ENCODE peak calls at places on chromosomes 6 and 20, in ten cellular contexts. T is GM23338, P is right atrium auricular region, I is bronchial epithelial cell, D is psoas muscle, R is lung, Q is BJ, E is ovary, O is right lobe of liver, C is PC-3. G is an unnamed sample.

GRCh38 chr20:638579-638978 is 14.4 kb downstream of the SRXN1 start:
- DNase-seq in O (no peak), R (no peak), Q (no peak), P (no peak), T (no peak), D (no peak), C (no peak), E (no peak), I (no peak), G (no peak)

GRCh38 chr20:9500121-9500911 is 14.1 kb upstream of the LAMP5 start:
- DNase-seq in O (no peak), E (no peak), P (no peak), D (no peak), C (no peak), T (no peak), R (no peak), Q (no peak), I (no peak), G (no peak)

GRCh38 chr20:49545572-49545971 is 22.4 kb downstream of the PTGIS start:
- DNase-seq in P (peak), E (no peak), T (peak), D (no peak), I (no peak), C (peak), Q (no peak), R (no peak), O (no peak), G (no peak)

GRCh38 chr6:40543133-40543532 is 44.0 kb downstream of the LRFN2 start:
- DNase-seq in Q (no peak), C (no peak), D (no peak), P (no peak), T (no peak), E (no peak), R (no peak), I (peak), O (no peak), G (no peak)

GRCh38 chr6:105202486-105202885 is 22.7 kb upstream of the POPDC3 start:
- DNase-seq in Q (no peak), T (no peak), I (no peak), C (no peak), E (no peak), D (no peak), R (no peak), O (no peak), P (no peak), G (no peak)

GRCh38 chr20:19735446-19735845 is 22.6 kb upstream of the RIN2 start:
- DNase-seq in P (peak), D (peak), Q (no peak), R (peak), C (peak), I (peak), T (no peak), E (peak), O (peak), G (peak)

GRCh38 chr6:157556671-157557430 is 175.9 kb downstream of the ZDHHC14 start:
- DNase-seq in I (no peak), Q (no peak), T (no peak), P (no peak), E (no peak), C (no peak), D (no peak), R (no peak), O (peak), G (no peak)

GRCh38 chr6:74128536-74128935 is 432.5 kb downstream of the CD109 start:
- DNase-seq in C (no peak), T (no peak), R (no peak), Q (no peak), P (no peak), D (no peak), E (no peak), O (no peak), I (peak), G (no peak)

GRCh38 chr6:2476376-2476775 is 231.0 kb upstream of the GMDS start:
- DNase-seq in D (no peak), R (no peak), O (no peak), P (no peak), E (no peak), C (peak), Q (no peak), I (peak), T (no peak), G (no peak)

GRCh38 chr20:23145281-23145700 is 59.2 kb upstream of the CD93 start:
- DNase-seq in T (no peak), P (no peak), I (peak), R (no peak), O (no peak), C (peak), D (peak), E (no peak), Q (no peak), G (no peak)

GRCh38 chr20:17327185-17327780 is 100.4 kb downstream of the PCSK2 start:
- DNase-seq in I (no peak), P (no peak), T (peak), C (no peak), E (no peak), R (no peak), D (no peak), Q (no peak), O (no peak), G (no peak)

GRCh38 chr20:36284751-36285150 is 21.4 kb upstream of the DLGAP4 start:
- DNase-seq in C (no peak), I (no peak), R (no peak), T (no peak), Q (no peak), E (no peak), O (no peak), D (no peak), P (no peak), G (no peak)

GRCh38 chr20:4929686-4930397 is 71.5 kb downstream of the SLC23A2 start:
- DNase-seq in I (peak), D (no peak), E (no peak), P (no peak), Q (no peak), T (no peak), R (no peak), O (no peak), C (no peak), G (no peak)

GRCh38 chr6:111714403-111715270 is 109.0 kb upstream of the TRAF3IP2 start:
- DNase-seq in I (no peak), R (no peak), T (no peak), E (no peak), P (peak), Q (no peak), C (no peak), D (no peak), O (no peak), G (no peak)

GRCh38 chr6:14824060-14824834 is 421.6 kb upstream of the JARID2 start:
- DNase-seq in Q (no peak), O (no peak), D (no peak), T (no peak), R (no peak), I (no peak), P (no peak), E (no peak), C (no peak), G (no peak)

GRCh38 chr20:10328897-10329255 is 105.1 kb downstream of the MKKS start:
- DNase-seq in O (no peak), E (no peak), I (no peak), C (no peak), Q (no peak), T (no peak), R (no peak), P (no peak), D (no peak), G (no peak)

GRCh38 chr20:38108438-38109024 is 56.5 kb downstream of the TGM2 start:
- DNase-seq in I (no peak), E (no peak), D (peak), T (no peak), C (no peak), R (no peak), Q (peak), P (peak), O (no peak), G (no peak)

GRCh38 chr20:63653041-63653973 is at the start of gene STMN3:
- DNase-seq in Q (peak), O (peak), R (peak), E (peak), I (peak), C (peak), P (peak), D (peak), T (peak), G (peak)
- TF ChIP-seq CTCF in Q (no peak), O (no peak), R (no peak), E (no peak), I (no peak), C (no peak), P (no peak), D (no peak), T (no peak), G (no peak)

GRCh38 chr6:107066697-107067659 is 39.0 kb downstream of the MTRES1 start:
- DNase-seq in E (no peak), I (no peak), O (no peak), Q (no peak), D (no peak), T (no peak), C (no peak), R (no peak), P (no peak), G (no peak)

GRCh38 chr6:107060704-107061103 is 32.7 kb downstream of the MTRES1 start:
- DNase-seq in D (no peak), I (no peak), R (no peak), Q (no peak), O (no peak), T (no peak), E (no peak), C (no peak), P (no peak), G (no peak)

GRCh38 chr6:107062691-107063090 is 34.7 kb downstream of the MTRES1 start:
- DNase-seq in T (no peak), C (no peak), R (no peak), O (no peak), D (no peak), Q (no peak), I (no peak), E (no peak), P (no peak), G (no peak)

GRCh38 chr6:107061125-107062020 is 33.4 kb downstream of the MTRES1 start:
- DNase-seq in T (peak), D (no peak), R (no peak), P (no peak), E (no peak), C (no peak), I (peak), O (no peak), Q (no peak), G (no peak)

DNA sequence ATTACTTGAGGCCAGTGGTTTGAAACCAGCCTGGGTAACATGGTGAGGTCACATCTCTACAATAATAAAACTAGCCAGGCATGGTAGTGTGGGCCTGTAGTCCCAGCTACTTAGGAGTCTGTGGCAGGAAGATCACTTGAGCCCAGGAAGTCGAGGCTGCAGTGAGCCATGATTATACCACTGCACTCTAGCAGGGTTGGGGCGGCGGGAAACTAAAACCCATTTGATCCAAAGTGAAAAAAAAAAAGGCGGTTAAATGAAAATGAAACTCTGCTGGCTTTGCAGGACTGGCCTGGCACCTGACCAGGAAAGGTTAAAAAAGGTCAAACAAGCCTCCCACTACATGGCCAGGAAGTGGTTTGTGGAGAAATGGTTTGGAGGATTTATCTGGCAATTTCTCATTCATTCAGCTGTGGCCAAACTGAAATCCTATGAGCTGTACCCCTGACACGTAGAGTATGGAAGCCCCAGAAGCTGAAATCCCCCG is 36.6 kb downstream of the MTRES1 start:
- DNase-seq in R (peak), C (peak), Q (no peak), D (no peak), O (peak), P (no peak), E (peak), I (no peak), T (no peak), G (no peak)
- H3K4me3 ChIP-seq in R (no peak), C (no peak), Q (no peak), D (no peak), O (no peak), P (no peak), E (no peak), I (no peak), T (no peak), G (no peak)

GRCh38 chr6:51717477-51717876 is 369.9 kb downstream of the PKHD1 start:
- DNase-seq in O (no peak), T (no peak), P (no peak), I (peak), E (no peak), R (no peak), Q (no peak), C (peak), D (no peak), G (no peak)

GRCh38 chr6:51718533-51718932 is 368.9 kb downstream of the PKHD1 start:
- DNase-seq in E (no peak), I (no peak), O (no peak), D (no peak), T (no peak), P (no peak), C (no peak), Q (no peak), R (no peak), G (no peak)

GRCh38 chr6:51720327-51720726 is 367.1 kb downstream of the PKHD1 start:
- DNase-seq in P (no peak), E (no peak), R (no peak), T (no peak), I (no peak), Q (no peak), C (no peak), D (no peak), O (no peak), G (no peak)

GRCh38 chr6:51725155-51725554 is 362.3 kb downstream of the PKHD1 start:
- DNase-seq in D (no peak), E (no peak), R (no peak), P (no peak), T (no peak), O (no peak), Q (no peak), C (no peak), I (no peak), G (no peak)

DNA sequence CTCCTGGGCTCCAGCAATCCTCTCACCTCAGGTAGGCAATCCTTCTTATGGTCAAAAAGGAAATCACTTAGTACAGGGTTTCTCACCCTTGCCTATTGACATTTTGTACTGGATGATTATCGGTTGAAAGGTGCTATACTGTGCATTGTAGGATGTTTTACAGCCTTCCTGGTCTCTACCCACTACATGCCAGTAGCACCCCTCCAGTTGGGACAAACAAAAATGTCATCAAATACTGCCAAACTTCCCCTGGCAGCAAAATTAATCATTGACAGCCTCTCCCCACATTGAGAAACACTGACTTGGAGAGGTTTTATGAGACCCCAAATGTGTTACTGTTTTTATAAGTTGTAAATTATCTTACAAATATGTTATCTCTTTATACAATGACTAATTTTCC is 368.1 kb downstream of the PKHD1 start:
- DNase-seq in P (no peak), T (no peak), C (no peak), I (no peak), D (no peak), O (no peak), R (no peak), E (no peak), Q (no peak), G (no peak)
- TF ChIP-seq CTCF in P (no peak), T (no peak), C (no peak), I (no peak), D (no peak), O (no peak), R (no peak), E (no peak), Q (no peak), G (no peak)

GRCh38 chr20:25194333-25194972 is 1.1 kb upstream of the ENTPD6 start:
- DNase-seq in T (no peak), E (no peak), P (no peak), O (peak), Q (no peak), D (no peak), R (no peak), I (no peak), C (no peak), G (no peak)

GRCh38 chr20:25195962-25196700 is 619 bp downstream of the ENTPD6 start:
- DNase-seq in O (peak), E (no peak), Q (no peak), D (no peak), P (no peak), I (peak), C (peak), R (no peak), T (peak), G (peak)

GRCh38 chr20:25196701-25197120 is 1.2 kb downstream of the ENTPD6 start:
- DNase-seq in P (no peak), O (no peak), Q (no peak), E (no peak), T (peak), R (no peak), I (no peak), D (no peak), C (no peak), G (no peak)

GRCh38 chr20:25197173-25197869 is 1.8 kb downstream of the ENTPD6 start:
- DNase-seq in P (no peak), E (no peak), T (peak), Q (no peak), O (no peak), C (peak), R (no peak), D (no peak), I (no peak), G (no peak)

DNA sequence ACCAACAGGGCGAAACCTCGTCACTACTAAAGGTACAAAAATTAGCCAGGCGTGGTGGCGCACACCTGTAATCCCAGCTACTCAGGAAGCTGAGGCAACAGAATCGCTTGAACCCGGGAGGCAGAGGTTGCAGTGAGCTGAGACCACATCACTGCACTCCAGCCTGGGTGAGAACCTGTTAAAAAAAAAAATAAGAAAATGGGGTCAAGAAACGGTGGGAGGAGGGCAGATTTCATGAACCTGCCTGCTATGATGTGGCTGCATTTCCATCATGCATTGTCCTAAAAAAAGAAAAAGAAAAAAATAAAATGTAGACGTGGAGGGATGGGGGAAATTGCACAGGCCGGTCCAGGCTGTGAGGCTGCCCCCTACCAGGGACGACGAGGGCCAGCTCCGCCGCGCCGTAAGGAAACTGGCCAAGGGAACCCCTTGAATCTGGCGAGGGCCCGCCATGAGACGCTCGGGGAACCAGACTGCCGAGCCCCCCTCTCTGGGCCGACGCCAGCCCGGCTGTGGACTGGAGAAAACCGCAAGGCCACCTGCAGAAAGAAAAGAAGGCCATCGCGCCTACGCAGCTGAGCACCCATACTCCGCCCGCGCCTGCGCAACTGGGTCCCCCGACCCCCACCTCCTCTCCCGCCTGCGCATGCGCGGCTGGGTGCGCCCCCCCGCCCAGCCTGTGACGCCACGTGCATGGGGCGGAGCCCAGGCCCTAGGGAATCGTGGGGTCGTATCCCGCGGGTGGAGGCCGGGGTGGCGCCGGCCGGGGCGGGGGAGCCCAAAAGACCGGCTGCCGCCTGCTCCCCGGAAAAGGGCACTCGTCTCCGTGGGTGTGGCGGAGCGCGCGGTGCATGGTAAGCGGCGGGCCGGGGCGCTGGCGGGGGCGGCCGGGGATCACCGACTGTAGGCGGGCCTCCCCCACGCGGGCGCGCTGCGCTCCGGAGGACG is at the start of gene ENTPD6:
- DNase-seq in O (peak), R (peak), I (peak), P (peak), D (peak), T (peak), E (peak), Q (peak), C (peak), G (peak)
- H3K4me3 ChIP-seq in O (peak), R (peak), I (peak), P (peak), D (peak), T (peak), E (peak), Q (peak), C (peak), G (peak)

GRCh38 chr20:2995796-2996195 is 47.6 kb upstream of the GNRH2 start:
- DNase-seq in T (no peak), D (no peak), O (no peak), E (no peak), C (no peak), Q (no peak), I (no peak), R (no peak), P (no peak), G (no peak)

GRCh38 chr20:3003416-3003815 is 40.0 kb upstream of the GNRH2 start:
- DNase-seq in P (no peak), Q (no peak), O (no peak), R (no peak), I (no peak), E (no peak), T (no peak), D (no peak), C (no peak), G (no peak)

GRCh38 chr20:2998728-2999127 is 44.7 kb upstream of the GNRH2 start:
- DNase-seq in C (no peak), R (no peak), O (no peak), I (no peak), Q (no peak), T (no peak), D (no peak), P (no peak), E (no peak), G (no peak)

GRCh38 chr20:3000852-3001523 is 42.4 kb upstream of the GNRH2 start:
- DNase-seq in T (peak), C (peak), P (no peak), R (no peak), I (peak), E (no peak), O (no peak), D (no peak), Q (no peak), G (no peak)
- TF ChIP-seq CTCF in T (peak), C (peak), P (peak), R (peak), I (peak), E (no peak), O (peak), D (peak), Q (peak), G (peak)

GRCh38 chr6:168440520-168441433 is at the start of gene SMOC2:
- DNase-seq in O (no peak), D (peak), Q (no peak), C (no peak), P (no peak), E (peak), R (no peak), I (no peak), T (peak), G (no peak)
- H3K4me3 ChIP-seq in O (no peak), D (peak), Q (no peak), C (no peak), P (peak), E (peak), R (peak), I (no peak), T (peak), G (peak)

DNA sequence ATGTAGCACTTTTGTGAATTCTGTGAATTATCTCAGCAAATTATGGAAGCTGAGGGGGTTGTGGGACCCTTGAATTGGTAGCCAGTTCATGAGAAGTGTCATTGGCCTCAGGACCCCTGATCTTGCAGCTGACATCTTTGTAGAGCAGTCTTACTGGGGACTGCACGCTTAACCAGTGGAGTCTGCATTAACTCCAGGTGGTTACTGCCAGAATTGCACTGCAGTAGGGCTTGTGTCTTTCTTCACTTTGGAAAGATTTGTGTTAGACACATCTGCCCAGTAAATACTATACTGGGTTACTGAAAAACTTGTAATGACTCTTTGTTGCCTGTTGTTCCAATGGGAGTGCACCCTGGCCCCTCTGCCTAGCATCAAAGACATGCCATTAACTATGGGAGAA is 21.2 kb upstream of the CDKN1A start:
- DNase-seq in D (no peak), C (no peak), P (no peak), T (no peak), R (no peak), E (no peak), I (no peak), O (no peak), Q (no peak), G (no peak)
- TF ChIP-seq CTCF in D (no peak), C (no peak), P (no peak), T (no peak), R (no peak), E (no peak), I (no peak), O (no peak), Q (no peak), G (no peak)

G was measured in Peyer's patch.